ENCODE peak calls at places on chromosomes 13 and 19, in eight cellular contexts. W is uterus, U is K562, T is adrenal gland, H is Peyer's patch, V is body of pancreas, F is tibial nerve, R is IMR-90. M is an unnamed sample.

GRCh38 chr19:49489601-49490167 is 2.3 kb downstream of the RPL13A start:
- DNase-seq in F (no peak), T (peak; percentile 59), V (no peak), H (no peak), R (no peak), W (no peak), U (peak; percentile 46), M (no peak)

GRCh38 chr19:43634516-43634876 is 5.2 kb downstream of the CADM4 start:
- DNase-seq in H (no peak), U (no peak), R (no peak), T (no peak), F (no peak), W (no peak), V (no peak), M (no peak)

GRCh38 chr13:75364131-75364713 is 117.7 kb downstream of the TBC1D4 start:
- DNase-seq in W (no peak), H (no peak), R (peak; percentile 21), U (no peak), T (no peak), V (no peak), F (no peak), M (no peak)

GRCh38 chr13:63308585-63308984 is 1892.9 kb upstream of the PCDH20 start:
- DNase-seq in H (no peak), V (no peak), T (no peak), F (no peak), U (no peak), W (no peak), R (no peak), M (no peak)

GRCh38 chr19:53818756-53819155 is 5.4 kb downstream of the NLRP12 start:
- DNase-seq in T (no peak), U (no peak), H (no peak), R (no peak), W (no peak), F (no peak), V (no peak), M (no peak)

GRCh38 chr19:49165111-49165750 is 7.6 kb downstream of the TRPM4 start:
- DNase-seq in U (no peak), H (no peak), T (no peak), W (no peak), R (no peak), F (no peak), V (peak; percentile 38), M (peak; percentile 80)

GRCh38 chr19:2225415-2226050 is 10.6 kb downstream of the PLEKHJ1 start:
- DNase-seq in F (no peak), W (no peak), H (no peak), U (no peak), V (no peak), T (no peak), R (no peak), M (no peak)

GRCh38 chr13:93244141-93244917 is 17.7 kb downstream of the GPC6 start:
- DNase-seq in T (no peak), V (no peak), H (no peak), U (no peak), R (peak; percentile 67), W (no peak), F (no peak), M (no peak)

GRCh38 chr19:4375620-4376228 is 24.6 kb downstream of the SH3GL1 start:
- DNase-seq in V (peak; percentile 44), H (no peak), F (no peak), U (peak; percentile 75), W (peak; percentile 54), T (peak; percentile 51), R (peak; percentile 81), M (no peak)

GRCh38 chr13:78020861-78021260 is 102.2 kb upstream of the EDNRB start:
- DNase-seq in W (no peak), F (no peak), H (no peak), V (no peak), T (no peak), R (no peak), U (no peak), M (no peak)

GRCh38 chr13:53150568-53150967 is 122.0 kb downstream of the OLFM4 start:
- DNase-seq in F (no peak), H (no peak), U (no peak), V (peak; percentile 57), T (no peak), R (no peak), W (no peak), M (no peak)

GRCh38 chr19:13906525-13906904 is 514 bp downstream of the CC2D1A start:
- DNase-seq in T (no peak), H (peak; percentile 83), U (peak; percentile 79), F (no peak), W (no peak), R (no peak), V (peak; percentile 64), M (peak; percentile 32)

GRCh38 chr19:39196320-39196719 is 444 bp upstream of the NCCRP1 start:
- DNase-seq in R (no peak), H (no peak), W (no peak), T (no peak), V (no peak), U (no peak), F (no peak), M (no peak)

GRCh38 chr13:50459658-50460057 is 383.8 kb downstream of the DLEU7 start:
- DNase-seq in F (no peak), U (no peak), W (no peak), T (no peak), R (no peak), V (no peak), H (no peak), M (no peak)

GRCh38 chr19:41366089-41366488 is 2.1 kb upstream of the B9D2 start:
- DNase-seq in T (no peak), H (no peak), U (no peak), R (no peak), W (no peak), V (no peak), F (no peak), M (no peak)

GRCh38 chr19:41362143-41362847 is 1.7 kb downstream of the B9D2 start:
- DNase-seq in V (no peak), F (no peak), R (no peak), T (no peak), U (no peak), H (no peak), W (no peak), M (no peak)

GRCh38 chr19:41363371-41363752 is 587 bp downstream of the B9D2 start:
- DNase-seq in U (no peak), W (no peak), H (no peak), T (no peak), F (no peak), R (no peak), V (no peak), M (no peak)

GRCh38 chr19:41364546-41365391 is 820 bp upstream of the B9D2 start:
- DNase-seq in V (no peak), U (no peak), R (peak; percentile 15), F (no peak), W (no peak), T (no peak), H (no peak), M (no peak)

DNA sequence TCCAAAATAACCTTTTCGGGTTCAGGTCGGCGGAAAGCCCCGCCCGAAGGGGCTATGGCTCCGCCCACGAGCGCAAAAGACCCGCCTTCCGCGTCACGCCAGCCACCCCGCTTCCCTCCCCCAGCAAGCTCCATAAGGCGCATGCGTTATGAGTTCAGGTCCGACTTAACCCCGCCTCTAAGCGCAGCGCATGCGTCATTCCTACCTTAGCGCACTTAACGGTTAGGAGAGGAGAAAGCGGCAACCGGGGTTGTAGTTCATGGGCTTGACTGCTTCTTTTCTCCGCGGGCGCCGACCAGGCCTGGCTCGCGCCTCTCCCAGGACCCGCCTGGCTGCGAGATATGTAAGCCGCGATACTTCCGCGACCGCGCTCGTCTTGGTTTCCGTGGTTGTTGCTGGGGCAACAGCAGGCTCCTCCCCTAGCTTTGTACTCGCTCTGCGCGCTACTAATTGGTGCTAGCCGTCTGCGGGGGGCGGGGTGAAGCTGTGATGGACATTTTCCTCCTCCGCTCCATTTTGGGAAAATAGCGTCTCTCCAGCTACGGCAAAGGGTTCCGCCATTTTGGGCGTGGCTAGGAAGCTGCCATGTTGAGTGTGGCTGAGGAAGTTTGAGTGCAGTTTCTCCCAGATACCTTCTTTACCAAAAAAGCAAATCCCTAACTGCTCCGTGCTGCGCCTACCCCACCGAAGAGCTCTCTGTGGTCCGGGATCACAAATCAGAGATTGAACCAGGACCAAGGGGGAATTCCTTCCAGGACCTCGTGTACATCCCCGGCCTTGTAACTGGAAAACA is at the start of gene B9D2:
- DNase-seq in U (peak; percentile 97), V (peak; percentile 99), R (peak; percentile 98), H (peak; percentile 98), W (peak; percentile 99), F (peak; percentile 98), T (peak; percentile 99), M (peak; percentile 97)
- TF ChIP-seq POLR2A in U (peak; percentile 93), V (peak; percentile 90), R (peak; percentile 91), H (peak; percentile 29), W (peak; percentile 81), F (peak; percentile 42), T (peak; percentile 82), M (peak; percentile 49)

DNA sequence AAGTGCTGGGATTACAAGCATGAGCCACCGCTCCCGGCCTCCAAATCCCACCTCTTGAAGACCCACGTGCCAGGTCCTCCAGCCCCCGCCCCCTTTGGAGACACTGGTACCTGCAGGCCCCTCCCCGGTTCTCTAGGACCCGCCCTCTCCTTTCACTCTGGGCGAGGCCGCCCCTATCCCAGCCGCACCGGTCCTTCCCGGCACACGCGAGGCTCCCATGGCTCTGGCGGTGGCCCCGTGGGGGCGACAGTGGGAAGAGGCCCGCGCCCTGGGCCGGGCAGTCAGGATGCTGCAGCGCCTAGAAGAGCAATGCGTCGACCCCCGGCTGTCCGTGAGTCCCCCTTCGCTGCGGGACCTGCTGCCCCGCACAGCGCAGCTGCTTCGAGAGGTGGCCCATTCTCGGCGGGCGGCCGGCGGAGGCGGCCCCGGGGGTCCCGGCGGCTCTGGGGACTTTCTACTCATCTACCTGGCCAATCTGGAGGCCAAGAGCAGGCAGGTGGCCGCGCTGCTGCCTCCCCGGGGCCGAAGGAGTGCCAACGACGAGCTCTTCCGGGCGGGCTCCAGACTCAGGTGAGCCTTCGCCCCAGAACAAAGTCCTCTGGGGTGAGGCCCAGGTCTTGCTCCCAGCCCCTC is at the start of gene CBLC:
- DNase-seq in F (no peak), W (no peak), R (no peak), U (peak; percentile 87), V (peak; percentile 87), T (no peak), H (peak; percentile 91), M (no peak)
- H3K4me1 ChIP-seq in F (no peaks in the 10 kb centered on the region), W (peaks cover 6% of the 10 kb centered on the region), R (peaks cover 12% of the 10 kb centered on the region), U (peaks cover 20% of the 10 kb centered on the region), V (peaks cover 18% of the 10 kb centered on the region), T (peaks cover 5% of the 10 kb centered on the region), H (peaks cover 4% of the 10 kb centered on the region), M (peaks cover 3% of the 10 kb centered on the region)

DNA sequence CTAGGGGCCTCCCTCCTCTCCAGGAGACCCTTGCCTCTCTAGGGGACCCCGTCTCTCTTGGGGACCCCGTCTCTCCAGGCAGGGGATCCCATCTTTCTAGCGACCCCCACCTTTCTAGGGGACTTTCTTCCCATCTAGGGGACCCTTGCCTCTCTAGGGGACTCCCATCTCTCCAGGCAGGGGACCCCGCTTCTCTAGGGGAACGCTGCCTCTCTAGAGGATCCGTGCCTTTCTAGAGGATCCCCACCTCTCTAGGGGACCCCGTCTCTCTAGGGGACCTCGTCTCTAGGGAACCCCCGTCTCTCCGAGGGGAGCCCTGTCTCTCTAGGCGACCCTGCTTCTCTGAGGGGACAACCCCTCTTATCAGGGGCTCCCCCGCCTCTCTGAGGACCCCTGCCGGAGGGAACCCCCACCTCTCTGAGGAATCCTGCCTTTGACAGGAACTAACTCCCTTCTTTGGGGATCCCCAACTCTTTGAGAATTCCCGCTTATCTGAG is 19.1 kb upstream of the GATAD2A start:
- DNase-seq in V (no peak), F (no peak), W (no peak), R (no peak), T (no peak), U (peak; percentile 46), H (no peak), M (no peak)
- TF ChIP-seq CTCF in V (no peak), F (no peak), W (no peak), R (peak; percentile 28), T (no peak), U (no peak), H (no peak), M (no peak)

GRCh38 chr19:42242512-42243409 is at the start of gene GSK3A:
- DNase-seq in T (peak; percentile 99), U (peak; percentile 82), H (peak; percentile 99), W (peak; percentile 99), V (peak; percentile 98), F (peak; percentile 99), R (peak; percentile 99), M (peak; percentile 98)
- TF ChIP-seq POLR2A in T (peak; percentile 99), U (peak; percentile 96), H (peak; percentile 96), W (peak; percentile 88), V (peak; percentile 98), F (peak; percentile 64), R (peak; percentile 91), M (peak; percentile 90)